ENCODE peak calls at places on chromosomes 11 and 22, in six cellular contexts. One of them, this sample, is unnamed.

GRCh38 chr11:34837246-34837856 is 78.8 kb downstream of the APIP start:
- DNase-seq in activated naive CD4-positive, alpha-beta T cell treated with anti-CD3 and anti-CD28 coated beads for 36 hours: peak; percentile 11
- DNase-seq in fibroblast of the aortic adventitia: no peak
- DNase-seq in AG09319: no peak
- DNase-seq in RWPE1: no peak
- DNase-seq in activated effector memory CD4-positive, alpha-beta T cell treated with Interleukin-2 at 50 U/mL for 16 hours: no peak
- DNase-seq in this sample: peak; percentile 3

GRCh38 chr22:22141771-22142591 is 102.6 kb upstream of the VPREB1 start:
- DNase-seq in fibroblast of the aortic adventitia: peak; percentile 9
- DNase-seq in RWPE1: no peak
- DNase-seq in activated naive CD4-positive, alpha-beta T cell treated with anti-CD3 and anti-CD28 coated beads for 36 hours: no peak
- DNase-seq in AG09319: no peak
- DNase-seq in activated effector memory CD4-positive, alpha-beta T cell treated with Interleukin-2 at 50 U/mL for 16 hours: no peak
- DNase-seq in this sample: no peak

GRCh38 chr11:131217313-131218297 is 152.8 kb upstream of the NTM start:
- DNase-seq in activated effector memory CD4-positive, alpha-beta T cell treated with Interleukin-2 at 50 U/mL for 16 hours: no peak
- DNase-seq in activated naive CD4-positive, alpha-beta T cell treated with anti-CD3 and anti-CD28 coated beads for 36 hours: no peak
- DNase-seq in AG09319: no peak
- DNase-seq in RWPE1: no peak
- DNase-seq in fibroblast of the aortic adventitia: no peak
- DNase-seq in this sample: peak; percentile 1

GRCh38 chr22:42758929-42759629 is 38.4 kb upstream of the A4GALT start:
- DNase-seq in activated naive CD4-positive, alpha-beta T cell treated with anti-CD3 and anti-CD28 coated beads for 36 hours: no peak
- DNase-seq in fibroblast of the aortic adventitia: peak; percentile 80
- DNase-seq in AG09319: peak; percentile 38
- DNase-seq in activated effector memory CD4-positive, alpha-beta T cell treated with Interleukin-2 at 50 U/mL for 16 hours: no peak
- DNase-seq in RWPE1: no peak
- DNase-seq in this sample: no peak

GRCh38 chr11:77075425-77075905 is 8.7 kb downstream of the CAPN5 start:
- DNase-seq in activated effector memory CD4-positive, alpha-beta T cell treated with Interleukin-2 at 50 U/mL for 16 hours: no peak
- DNase-seq in activated naive CD4-positive, alpha-beta T cell treated with anti-CD3 and anti-CD28 coated beads for 36 hours: no peak
- DNase-seq in RWPE1: no peak
- DNase-seq in fibroblast of the aortic adventitia: no peak
- DNase-seq in AG09319: no peak
- DNase-seq in this sample: no peak

GRCh38 chr11:44191322-44192014 is 96.0 kb downstream of the EXT2 start:
- DNase-seq in activated effector memory CD4-positive, alpha-beta T cell treated with Interleukin-2 at 50 U/mL for 16 hours: no peak
- DNase-seq in fibroblast of the aortic adventitia: no peak
- DNase-seq in activated naive CD4-positive, alpha-beta T cell treated with anti-CD3 and anti-CD28 coated beads for 36 hours: no peak
- DNase-seq in AG09319: no peak
- DNase-seq in RWPE1: no peak
- DNase-seq in this sample: no peak

GRCh38 chr11:102761646-102762238 is 18.7 kb downstream of the MMP10 start:
- DNase-seq in activated naive CD4-positive, alpha-beta T cell treated with anti-CD3 and anti-CD28 coated beads for 36 hours: no peak
- DNase-seq in activated effector memory CD4-positive, alpha-beta T cell treated with Interleukin-2 at 50 U/mL for 16 hours: no peak
- DNase-seq in fibroblast of the aortic adventitia: peak; percentile 15
- DNase-seq in RWPE1: no peak
- DNase-seq in AG09319: no peak
- DNase-seq in this sample: no peak

GRCh38 chr22:50271519-50271970 is 1.4 kb upstream of the MAPK11 start:
- DNase-seq in RWPE1: peak; percentile 36
- DNase-seq in activated naive CD4-positive, alpha-beta T cell treated with anti-CD3 and anti-CD28 coated beads for 36 hours: peak; percentile 53
- DNase-seq in AG09319: no peak
- DNase-seq in activated effector memory CD4-positive, alpha-beta T cell treated with Interleukin-2 at 50 U/mL for 16 hours: peak; percentile 41
- DNase-seq in fibroblast of the aortic adventitia: peak; percentile 36
- DNase-seq in this sample: peak; percentile 56

GRCh38 chr11:13761712-13762111 is 93.2 kb downstream of the FAR1 start:
- DNase-seq in RWPE1: no peak
- DNase-seq in activated naive CD4-positive, alpha-beta T cell treated with anti-CD3 and anti-CD28 coated beads for 36 hours: no peak
- DNase-seq in activated effector memory CD4-positive, alpha-beta T cell treated with Interleukin-2 at 50 U/mL for 16 hours: no peak
- DNase-seq in AG09319: no peak
- DNase-seq in fibroblast of the aortic adventitia: peak; percentile 60
- DNase-seq in this sample: no peak

GRCh38 chr11:123654566-123655081 is at the start of gene SCN3B:
- DNase-seq in RWPE1: peak; percentile 84
- DNase-seq in fibroblast of the aortic adventitia: peak; percentile 59
- DNase-seq in activated effector memory CD4-positive, alpha-beta T cell treated with Interleukin-2 at 50 U/mL for 16 hours: no peak
- DNase-seq in AG09319: no peak
- DNase-seq in activated naive CD4-positive, alpha-beta T cell treated with anti-CD3 and anti-CD28 coated beads for 36 hours: peak; percentile 9
- DNase-seq in this sample: no peak

GRCh38 chr22:38967451-38968450 is 10.3 kb downstream of the APOBEC3A start:
- DNase-seq in activated naive CD4-positive, alpha-beta T cell treated with anti-CD3 and anti-CD28 coated beads for 36 hours: no peak
- DNase-seq in activated effector memory CD4-positive, alpha-beta T cell treated with Interleukin-2 at 50 U/mL for 16 hours: no peak
- DNase-seq in fibroblast of the aortic adventitia: no peak
- DNase-seq in RWPE1: no peak
- DNase-seq in AG09319: no peak
- DNase-seq in this sample: no peak

GRCh38 chr22:23878219-23878618 is 16.0 kb upstream of the MIF start:
- DNase-seq in AG09319: no peak
- DNase-seq in activated naive CD4-positive, alpha-beta T cell treated with anti-CD3 and anti-CD28 coated beads for 36 hours: no peak
- DNase-seq in RWPE1: no peak
- DNase-seq in fibroblast of the aortic adventitia: no peak
- DNase-seq in activated effector memory CD4-positive, alpha-beta T cell treated with Interleukin-2 at 50 U/mL for 16 hours: no peak
- DNase-seq in this sample: no peak